ENCODE peak calls at places on chromosome 22, in five cellular contexts. G is stomach, N is tibial artery, F is endodermal cell, X is MCF 10A. K is an unnamed sample.

GRCh38 chr22:50305658-50306566 is 1.5 kb downstream of the PLXNB2 start:
- DNase-seq in F (peak), N (peak), G (peak), X (peak), K (peak)

GRCh38 chr22:47194476-47195155 is 432.2 kb downstream of the TBC1D22A start:
- DNase-seq in G (peak), F (peak), X (no peak), N (no peak), K (peak)

GRCh38 chr22:37425800-37426531 is 1.3 kb downstream of the ELFN2 start:
- DNase-seq in N (no peak), X (no peak), F (peak), G (no peak), K (no peak)

GRCh38 chr22:31956360-31956759 is 12.0 kb downstream of the YWHAH start:
- DNase-seq in N (no peak), G (no peak), X (no peak), F (no peak), K (no peak)

GRCh38 chr22:50277761-50278160 is 7.6 kb upstream of the MAPK11 start:
- DNase-seq in F (no peak), N (no peak), G (no peak), X (no peak), K (no peak)

GRCh38 chr22:29259253-29259899 is 8.4 kb downstream of the RHBDD3 start:
- DNase-seq in N (no peak), G (no peak), F (peak), X (no peak), K (no peak)

GRCh38 chr22:35684270-35684700 is 33.4 kb upstream of the APOL5 start:
- DNase-seq in F (peak), G (no peak), N (no peak), X (peak), K (no peak)

GRCh38 chr22:36771376-36772063 is 4.4 kb downstream of the IFT27 start:
- DNase-seq in F (peak), X (no peak), N (no peak), G (no peak), K (no peak)

GRCh38 chr22:45896153-45896951 is 80.6 kb downstream of the WNT7B start:
- DNase-seq in F (peak), G (no peak), X (no peak), N (no peak), K (no peak)

GRCh38 chr22:20508815-20509271 is 1.4 kb downstream of the MED15 start:
- DNase-seq in G (no peak), X (no peak), N (no peak), F (no peak), K (no peak)

GRCh38 chr22:49101873-49102272 is 725.8 kb downstream of the BRD1 start:
- DNase-seq in F (no peak), X (no peak), N (no peak), G (no peak), K (peak)
- TF ChIP-seq CTCF in F (no peak), X (no peak), N (no peak), G (no peak), K (no peak)

DNA sequence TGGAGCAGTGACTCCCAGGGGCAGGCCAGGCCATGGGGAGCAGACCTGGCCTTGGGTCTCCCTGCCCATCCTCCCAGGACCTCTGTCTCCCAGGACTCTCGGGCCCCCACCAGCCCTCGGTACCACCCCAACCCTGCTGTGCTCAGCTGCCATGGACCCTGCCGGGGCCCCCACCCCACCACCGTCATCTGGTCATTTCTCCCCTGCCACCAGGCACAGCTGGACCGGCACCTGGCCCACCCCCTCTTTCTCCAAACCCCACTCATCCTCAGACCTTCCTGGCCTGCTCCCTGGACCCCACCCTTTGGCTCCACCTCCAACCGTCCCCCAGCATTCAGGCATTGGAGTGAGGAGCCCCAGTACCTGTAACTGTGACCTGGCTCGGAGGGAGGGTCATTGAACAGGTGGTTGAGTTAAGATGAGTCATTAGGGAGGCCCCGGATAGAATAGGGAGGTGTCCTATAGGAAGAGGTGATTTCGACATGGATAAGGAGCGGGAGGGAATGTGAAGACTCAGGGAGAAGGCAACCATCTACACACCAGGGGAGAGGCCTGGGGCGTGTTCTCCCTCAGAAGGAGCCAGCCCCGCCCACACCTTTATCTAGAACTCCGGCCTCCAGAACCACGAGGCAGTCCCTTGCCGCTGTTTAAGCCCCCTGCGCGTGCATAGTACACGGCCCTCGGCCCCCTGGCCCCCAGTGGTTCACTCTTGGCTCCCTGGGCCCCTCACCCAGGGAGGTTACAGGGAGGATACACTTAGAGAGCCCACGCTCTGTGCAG is 1395.9 kb downstream of the BRD1 start:
- DNase-seq in X (no peak), G (no peak), N (peak), F (no peak), K (no peak)
- TF ChIP-seq CTCF in X (no peak), G (no peak), N (no peak), F (no peak), K (no peak)

GRCh38 chr22:24486501-24486921 is 8.6 kb upstream of the UPB1 start:
- DNase-seq in X (peak), N (no peak), G (no peak), F (no peak), K (peak)

GRCh38 chr22:24483966-24484545 is 11.1 kb upstream of the UPB1 start:
- DNase-seq in F (no peak), X (no peak), G (no peak), N (no peak), K (no peak)

GRCh38 chr22:24485170-24485569 is 10.0 kb upstream of the UPB1 start:
- DNase-seq in F (no peak), G (no peak), N (no peak), X (no peak), K (no peak)

GRCh38 chr22:24482998-24483397 is 12.1 kb upstream of the UPB1 start:
- DNase-seq in X (no peak), N (no peak), G (no peak), F (no peak), K (no peak)

DNA sequence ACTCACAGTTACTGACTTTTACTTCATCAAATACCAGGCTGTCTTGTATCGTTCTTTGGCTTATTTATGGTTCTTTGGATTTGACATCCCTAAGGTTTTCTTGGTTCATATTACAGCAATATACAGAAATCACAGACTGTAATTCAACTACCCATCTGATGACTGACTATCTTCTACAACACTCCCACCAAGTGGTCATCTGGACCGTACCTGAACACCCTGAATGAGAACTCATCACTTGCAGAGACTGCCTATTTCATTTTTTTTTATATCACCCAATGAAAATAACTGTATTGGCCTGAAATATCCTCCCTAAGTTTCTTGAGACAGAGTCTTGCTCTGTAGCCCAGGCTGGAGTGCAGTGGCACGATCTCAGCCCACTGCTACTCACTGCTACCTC is 9.5 kb upstream of the UPB1 start:
- DNase-seq in N (no peak), G (no peak), X (no peak), F (no peak), K (no peak)
- TF ChIP-seq CTCF in N (no peak), G (no peak), X (no peak), F (peak), K (no peak)

GRCh38 chr22:22913989-22914388 is 26.4 kb downstream of the IGLL5 start:
- DNase-seq in G (no peak), N (no peak), X (no peak), F (no peak), K (no peak)
- TF ChIP-seq CTCF in G (no peak), N (no peak), X (no peak), F (no peak), K (no peak)

GRCh38 chr22:30636226-30637077 is 871 bp downstream of the SLC35E4 start:
- DNase-seq in G (peak), F (peak), X (peak), N (no peak), K (no peak)
- TF ChIP-seq CTCF in G (no peak), F (no peak), X (no peak), N (no peak), K (no peak)

DNA sequence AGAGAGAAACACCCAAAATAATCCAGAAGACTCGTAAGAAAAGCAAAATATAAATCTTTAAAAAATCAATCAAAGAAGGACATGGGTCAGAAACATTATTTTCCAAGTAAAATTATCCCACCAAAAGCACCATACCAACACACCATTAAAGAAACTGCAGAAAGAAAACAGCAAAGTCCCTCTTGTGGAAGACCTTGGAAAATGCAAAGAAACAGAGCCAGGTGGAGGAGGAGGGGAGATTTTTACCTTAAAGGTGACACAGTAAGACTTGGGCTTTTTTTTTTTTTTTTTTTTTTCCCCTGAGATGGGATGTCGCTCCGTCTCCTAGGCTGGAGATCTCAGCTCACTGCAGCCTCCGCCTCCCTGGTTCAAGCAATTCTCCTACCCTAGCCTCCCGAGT is 123.8 kb downstream of the LARGE1 start:
- DNase-seq in N (no peak), G (no peak), F (no peak), X (no peak), K (no peak)
- TF ChIP-seq CTCF in N (no peak), G (no peak), F (peak), X (no peak), K (no peak)

DNA sequence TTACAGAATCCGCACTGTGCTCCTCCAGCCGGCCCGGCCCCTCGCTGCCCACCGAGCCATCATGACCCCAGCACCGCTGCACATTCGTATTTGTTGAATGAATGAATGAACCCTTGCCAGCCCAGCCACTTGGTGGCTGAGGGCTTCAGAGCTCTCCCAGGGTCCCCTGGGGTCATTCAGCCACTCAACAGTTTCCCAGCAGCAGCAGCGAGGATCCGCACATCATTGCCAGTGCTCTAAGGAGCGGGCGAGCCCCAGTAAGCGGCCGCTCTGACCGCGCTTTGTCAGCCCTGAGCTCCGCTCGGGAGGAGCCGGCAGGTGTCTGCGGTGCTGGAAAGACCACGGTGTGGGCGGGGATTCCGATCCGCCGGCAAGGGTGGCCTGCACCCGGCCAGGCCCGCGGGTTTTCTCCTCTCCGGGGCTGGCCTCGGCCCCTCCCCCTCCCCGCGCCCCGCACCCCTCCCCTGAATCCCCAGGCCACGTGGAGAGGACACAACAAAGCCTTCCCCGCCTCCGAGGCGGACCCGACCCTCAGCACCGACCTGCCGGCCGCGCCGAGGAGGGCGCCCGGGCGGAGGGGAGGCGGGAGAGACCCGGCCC is 563 bp downstream of the BID start:
- DNase-seq in N (no peak), X (peak), F (peak), G (peak), K (no peak)
- TF ChIP-seq CTCF in N (no peak), X (no peak), F (no peak), G (no peak), K (no peak)

GRCh38 chr22:39013923-39014722 is at the start of gene APOBEC3C:
- DNase-seq in X (peak), F (peak), N (peak), G (peak), K (peak)
- TF ChIP-seq CTCF in X (no peak), F (peak), N (no peak), G (no peak), K (no peak)

GRCh38 chr22:19496324-19496630 is 16.6 kb downstream of the CDC45 start:
- DNase-seq in N (no peak), G (no peak), X (no peak), F (no peak), K (no peak)

GRCh38 chr22:19494001-19494560 is 14.4 kb downstream of the CDC45 start:
- DNase-seq in N (no peak), G (no peak), X (no peak), F (no peak), K (no peak)

GRCh38 chr22:19494676-19495173 is 15.0 kb downstream of the CDC45 start:
- DNase-seq in N (no peak), F (no peak), X (no peak), G (no peak), K (no peak)

GRCh38 chr22:19497245-19497644 is 17.5 kb downstream of the CDC45 start:
- DNase-seq in N (no peak), X (peak), G (no peak), F (no peak), K (no peak)

GRCh38 chr22:19495562-19496323 is 16.0 kb downstream of the CDC45 start:
- DNase-seq in F (no peak), G (no peak), N (no peak), X (peak), K (no peak)
- TF ChIP-seq CTCF in F (peak), G (no peak), N (no peak), X (peak), K (no peak)

K was measured in CD14-positive monocyte.